ENCODE peak calls at places on chromosomes 6 and 20, in ten cellular contexts. G, I, L, E, V, D, J, B, F and Y are unnamed samples.

GRCh38 chr6:134161036-134161435 is 108.6 kb upstream of the SLC2A12 start:
- DNase-seq in G (no peak), I (peak), L (no peak), E (no peak), V (no peak), D (peak), J (no peak), B (no peak), F (no peak), Y (no peak)

GRCh38 chr6:75947935-75948334 is 124.5 kb downstream of the IMPG1 start:
- DNase-seq in G (no peak), I (no peak), L (no peak), E (no peak), V (no peak), D (no peak), J (no peak), B (no peak), F (no peak), Y (no peak)

GRCh38 chr6:108002365-108003221 is 44.6 kb upstream of the SEC63 start:
- DNase-seq in G (peak), I (peak), L (no peak), E (peak), V (peak), D (no peak), J (no peak), B (peak), F (no peak), Y (no peak)

GRCh38 chr6:129730477-129731165 is 20.6 kb upstream of the ARHGAP18 start:
- DNase-seq in G (no peak), I (peak), L (no peak), E (peak), V (no peak), D (no peak), J (no peak), B (no peak), F (no peak), Y (no peak)

GRCh38 chr6:7323074-7323473 is 10.1 kb upstream of the SSR1 start:
- DNase-seq in G (no peak), I (no peak), L (no peak), E (no peak), V (no peak), D (no peak), J (no peak), B (no peak), F (no peak), Y (no peak)

GRCh38 chr6:135291288-135292116 is 110.4 kb downstream of the MYB start:
- DNase-seq in G (no peak), I (peak), L (no peak), E (no peak), V (no peak), D (peak), J (no peak), B (no peak), F (no peak), Y (no peak)

GRCh38 chr6:150078788-150079187 is 9.9 kb upstream of the ULBP3 start:
- DNase-seq in G (no peak), I (peak), L (no peak), E (no peak), V (no peak), D (peak), J (no peak), B (no peak), F (no peak), Y (no peak)

GRCh38 chr20:53677447-53678314 is 84.0 kb upstream of the ZNF217 start:
- DNase-seq in G (peak), I (peak), L (no peak), E (peak), V (no peak), D (peak), J (peak), B (peak), F (no peak), Y (no peak)

GRCh38 chr6:132084811-132085509 is 133.8 kb upstream of the CCN2 start:
- DNase-seq in G (no peak), I (peak), L (no peak), E (no peak), V (peak), D (peak), J (no peak), B (no peak), F (no peak), Y (no peak)

GRCh38 chr6:135158397-135158796 is 22.7 kb upstream of the MYB start:
- DNase-seq in G (no peak), I (no peak), L (no peak), E (no peak), V (no peak), D (no peak), J (no peak), B (no peak), F (no peak), Y (no peak)

GRCh38 chr6:129251669-129252376 is 368.9 kb downstream of the LAMA2 start:
- DNase-seq in G (peak), I (peak), L (no peak), E (peak), V (peak), D (peak), J (peak), B (no peak), F (no peak), Y (no peak)

GRCh38 chr6:15654250-15654649 is 8.6 kb downstream of the DTNBP1 start:
- DNase-seq in G (no peak), I (no peak), L (no peak), E (no peak), V (no peak), D (no peak), J (no peak), B (no peak), F (no peak), Y (no peak)

GRCh38 chr20:24007758-24008157 is 19.2 kb upstream of the GGTLC1 start:
- DNase-seq in G (no peak), I (no peak), L (no peak), E (no peak), V (no peak), D (no peak), J (no peak), B (no peak), F (no peak), Y (no peak)

GRCh38 chr20:51195419-51195901 is 172.6 kb upstream of the KCNG1 start:
- DNase-seq in G (no peak), I (peak), L (no peak), E (peak), V (no peak), D (peak), J (no peak), B (peak), F (no peak), Y (peak)

GRCh38 chr20:36644032-36644712 is 1.8 kb downstream of the SLA2 start:
- DNase-seq in G (no peak), I (no peak), L (no peak), E (no peak), V (no peak), D (no peak), J (no peak), B (no peak), F (no peak), Y (no peak)

GRCh38 chr6:82337688-82338257 is 25.8 kb upstream of the TPBG start:
- DNase-seq in G (no peak), I (no peak), L (no peak), E (no peak), V (no peak), D (no peak), J (no peak), B (no peak), F (no peak), Y (no peak)

GRCh38 chr20:25548613-25549086 is 36.7 kb downstream of the NINL start:
- DNase-seq in G (no peak), I (no peak), L (no peak), E (no peak), V (no peak), D (no peak), J (no peak), B (peak), F (no peak), Y (no peak)

GRCh38 chr20:31749223-31749622 is 10.1 kb downstream of the TPX2 start:
- DNase-seq in G (no peak), I (no peak), L (no peak), E (no peak), V (no peak), D (no peak), J (no peak), B (no peak), F (no peak), Y (no peak)

GRCh38 chr6:78484181-78485064 is 382.9 kb upstream of the IRAK1BP1 start:
- DNase-seq in G (no peak), I (no peak), L (no peak), E (no peak), V (no peak), D (no peak), J (no peak), B (no peak), F (no peak), Y (no peak)

GRCh38 chr6:11609324-11610071 is 71.9 kb downstream of the TMEM170B start:
- DNase-seq in G (no peak), I (peak), L (peak), E (no peak), V (no peak), D (peak), J (peak), B (peak), F (peak), Y (no peak)

GRCh38 chr6:122580731-122581130 is 29.5 kb upstream of the PKIB start:
- DNase-seq in G (no peak), I (peak), L (no peak), E (peak), V (no peak), D (peak), J (no peak), B (no peak), F (no peak), Y (no peak)

GRCh38 chr20:15818651-15819071 is 754.6 kb downstream of the KIF16B start:
- DNase-seq in G (peak), I (no peak), L (no peak), E (peak), V (no peak), D (no peak), J (no peak), B (no peak), F (no peak), Y (no peak)

GRCh38 chr6:167229586-167229985 is 61.5 kb upstream of the UNC93A start:
- DNase-seq in G (no peak), I (no peak), L (no peak), E (no peak), V (no peak), D (no peak), J (no peak), B (peak), F (no peak), Y (no peak)

GRCh38 chr6:163790296-163790840 is 375.9 kb downstream of the QKI start:
- DNase-seq in G (no peak), I (peak), L (no peak), E (no peak), V (no peak), D (peak), J (no peak), B (no peak), F (no peak), Y (no peak)

GRCh38 chr6:98516869-98517268 is 317.5 kb upstream of the POU3F2 start:
- DNase-seq in G (no peak), I (no peak), L (no peak), E (no peak), V (no peak), D (no peak), J (no peak), B (no peak), F (no peak), Y (no peak)

GRCh38 chr20:62505337-62506045 is 29.7 kb upstream of the GATA5 start:
- DNase-seq in G (no peak), I (no peak), L (no peak), E (no peak), V (no peak), D (no peak), J (no peak), B (no peak), F (no peak), Y (no peak)

GRCh38 chr6:85551264-85551663 is 42.4 kb downstream of the SNX14 start:
- DNase-seq in G (no peak), I (peak), L (no peak), E (no peak), V (no peak), D (no peak), J (no peak), B (no peak), F (no peak), Y (no peak)

GRCh38 chr20:43723735-43724134 is 3.1 kb downstream of the GTSF1L start:
- DNase-seq in G (no peak), I (no peak), L (no peak), E (no peak), V (no peak), D (no peak), J (no peak), B (no peak), F (no peak), Y (no peak)

GRCh38 chr6:166688286-166688685 is 61.2 kb upstream of the RPS6KA2 start:
- DNase-seq in G (no peak), I (no peak), L (no peak), E (no peak), V (no peak), D (no peak), J (no peak), B (no peak), F (no peak), Y (no peak)

GRCh38 chr6:150566486-150566885 is 33.2 kb upstream of the PLEKHG1 start:
- DNase-seq in G (no peak), I (no peak), L (no peak), E (no peak), V (no peak), D (no peak), J (no peak), B (no peak), F (no peak), Y (no peak)

DNA sequence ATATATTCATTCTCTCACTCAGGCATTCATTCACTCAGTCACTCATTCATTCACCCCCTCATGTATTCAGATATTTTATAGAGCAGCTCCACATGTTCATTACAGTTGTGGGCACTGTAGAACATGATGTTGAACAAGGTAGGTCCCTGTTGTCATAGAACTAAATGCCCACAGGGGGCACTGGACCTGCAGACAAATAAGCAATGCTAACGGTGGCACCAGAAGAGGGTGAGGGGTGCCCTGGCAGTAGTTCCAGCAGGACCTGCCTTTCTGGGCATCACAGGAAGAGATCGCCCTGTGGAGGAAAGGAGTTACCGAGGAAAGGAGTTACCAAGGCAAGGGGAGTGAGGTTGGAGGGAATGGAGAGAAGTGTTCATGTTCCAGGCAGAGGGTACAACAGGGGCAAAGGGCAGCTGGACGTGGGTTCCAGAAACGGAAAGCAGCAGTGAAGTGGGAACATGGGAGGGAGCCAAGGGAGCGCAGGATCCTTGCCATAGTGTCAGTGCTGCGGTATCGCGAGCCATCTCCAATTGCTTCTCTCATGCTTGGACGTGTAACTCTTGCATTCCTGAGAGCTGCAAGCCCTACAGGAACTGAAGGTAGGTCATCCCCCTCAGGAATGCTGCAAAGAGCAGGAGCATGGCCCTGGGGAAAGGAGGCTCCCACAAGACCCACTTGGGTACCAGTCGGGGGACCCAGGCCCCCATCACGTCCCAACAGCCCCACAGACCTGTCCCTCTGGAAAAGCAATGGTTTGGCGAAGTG is 128.2 kb downstream of the EDN3 start:
- DNase-seq in G (no peak), I (no peak), L (no peak), E (no peak), V (no peak), D (no peak), J (no peak), B (peak), F (no peak), Y (no peak)
- TF ChIP-seq CTCF in G (no peak), I (no peak), L (no peak), E (peak), V (no peak), D (no peak), J (peak), B (no peak), F (no peak), Y (peak)

GRCh38 chr20:4335722-4336121 is 320.4 kb upstream of the RNF24 start:
- DNase-seq in G (no peak), I (no peak), L (no peak), E (no peak), V (no peak), D (no peak), J (no peak), B (no peak), F (no peak), Y (no peak)
- TF ChIP-seq CTCF in G (no peak), I (no peak), L (no peak), E (no peak), V (no peak), D (no peak), J (no peak), B (no peak), F (no peak), Y (no peak)

GRCh38 chr6:168451805-168452204 is 10.8 kb downstream of the SMOC2 start:
- DNase-seq in G (no peak), I (no peak), L (no peak), E (no peak), V (no peak), D (no peak), J (no peak), B (peak), F (no peak), Y (no peak)
- TF ChIP-seq CTCF in G (no peak), I (peak), L (no peak), E (peak), V (peak), D (no peak), J (peak), B (no peak), F (no peak), Y (peak)

GRCh38 chr20:37758332-37758731 is 64.5 kb downstream of the CTNNBL1 start:
- DNase-seq in G (no peak), I (no peak), L (no peak), E (peak), V (no peak), D (no peak), J (peak), B (no peak), F (no peak), Y (no peak)
- TF ChIP-seq CTCF in G (no peak), I (peak), L (no peak), E (peak), V (peak), D (peak), J (peak), B (no peak), F (no peak), Y (no peak)

GRCh38 chr6:29968130-29968529 is 25.8 kb downstream of the HLA-A start:
- DNase-seq in G (no peak), I (peak), L (no peak), E (peak), V (no peak), D (peak), J (no peak), B (peak), F (no peak), Y (no peak)
- TF ChIP-seq CTCF in G (no peak), I (no peak), L (no peak), E (no peak), V (peak), D (no peak), J (no peak), B (no peak), F (no peak), Y (peak)

DNA sequence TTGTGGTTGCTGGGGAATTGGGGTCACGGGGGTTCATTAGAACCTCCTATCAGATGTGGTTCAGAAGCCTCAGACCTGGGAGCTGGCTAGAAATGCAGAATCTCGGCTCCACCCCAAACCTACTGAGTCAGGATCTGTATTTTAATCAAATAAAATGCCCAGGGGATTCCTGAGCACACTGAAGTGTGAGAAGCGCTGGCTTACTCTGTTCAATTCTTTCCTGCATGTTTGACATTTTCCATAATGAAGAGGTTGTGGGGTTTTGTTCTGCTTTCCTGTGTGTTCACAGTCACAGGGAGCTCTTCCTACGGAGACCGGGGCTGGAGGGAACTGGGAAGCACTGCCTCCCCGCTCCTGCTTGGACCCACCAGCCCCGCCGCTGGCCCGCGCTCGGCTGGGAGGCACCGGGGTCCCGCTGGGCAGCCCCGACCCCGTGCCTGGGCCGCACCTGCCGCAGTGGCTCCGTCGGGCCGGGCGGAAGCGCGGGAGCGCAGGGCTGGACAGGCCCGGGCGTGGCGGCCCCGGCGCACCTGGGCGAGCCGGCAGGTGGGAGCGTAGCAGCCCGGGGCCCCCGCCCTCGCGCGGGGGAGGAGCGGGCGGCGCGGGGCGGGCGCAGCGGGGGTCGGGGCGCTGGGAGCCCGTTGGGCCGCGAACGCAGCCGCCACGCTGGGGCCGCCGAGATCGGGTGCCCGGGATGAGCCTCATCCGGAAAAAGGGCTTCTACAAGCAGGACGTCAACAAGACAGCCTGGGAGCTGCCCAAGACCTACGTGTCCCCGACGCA is at the start of gene MAPK13:
- DNase-seq in G (peak), I (peak), L (no peak), E (peak), V (no peak), D (no peak), J (peak), B (peak), F (no peak), Y (no peak)
- TF ChIP-seq CTCF in G (no peak), I (no peak), L (no peak), E (no peak), V (no peak), D (no peak), J (no peak), B (no peak), F (no peak), Y (no peak)

DNA sequence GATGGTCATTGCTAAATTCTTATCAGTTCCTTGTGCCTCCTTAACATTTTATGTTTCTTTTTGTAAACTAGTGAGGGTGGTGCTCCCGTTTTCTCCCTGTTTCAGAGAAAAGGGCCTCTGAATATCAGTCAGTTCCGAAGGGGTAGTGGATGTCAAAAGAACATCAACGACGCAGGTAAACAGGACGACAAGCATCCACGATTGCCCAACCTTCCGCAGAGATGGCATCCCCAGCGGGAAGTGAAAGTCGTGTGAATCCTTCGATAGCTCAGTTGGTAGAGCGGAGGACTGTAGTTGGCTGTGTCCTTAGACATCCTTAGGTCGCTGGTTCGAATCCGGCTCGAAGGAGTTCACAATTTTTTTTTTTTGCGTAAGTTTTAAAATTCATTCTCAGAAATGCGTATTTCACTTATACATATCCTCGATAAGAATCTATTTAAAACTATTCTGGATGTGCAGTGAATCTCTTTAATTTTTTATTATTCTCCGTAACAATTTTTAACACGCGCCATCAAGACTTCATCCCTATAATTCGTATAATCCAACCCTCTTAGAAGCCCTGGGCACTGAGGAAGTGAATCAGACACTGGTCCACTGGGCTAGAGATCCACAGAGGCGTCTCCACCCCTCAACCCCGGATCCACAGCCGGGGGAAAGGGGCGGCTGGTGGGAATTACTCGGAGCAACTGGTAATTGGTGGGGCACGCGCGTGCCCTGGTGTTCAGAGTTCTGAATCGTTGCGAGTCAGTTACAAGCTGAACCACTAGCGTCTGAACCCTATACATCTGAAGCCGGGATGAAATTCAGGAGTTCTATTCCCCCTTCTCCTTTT is 27.9 kb upstream of the ABT1 start:
- DNase-seq in G (peak), I (peak), L (peak), E (peak), V (peak), D (peak), J (peak), B (peak), F (peak), Y (no peak)
- TF ChIP-seq CTCF in G (no peak), I (peak), L (no peak), E (no peak), V (peak), D (no peak), J (no peak), B (no peak), F (peak), Y (peak)

DNA sequence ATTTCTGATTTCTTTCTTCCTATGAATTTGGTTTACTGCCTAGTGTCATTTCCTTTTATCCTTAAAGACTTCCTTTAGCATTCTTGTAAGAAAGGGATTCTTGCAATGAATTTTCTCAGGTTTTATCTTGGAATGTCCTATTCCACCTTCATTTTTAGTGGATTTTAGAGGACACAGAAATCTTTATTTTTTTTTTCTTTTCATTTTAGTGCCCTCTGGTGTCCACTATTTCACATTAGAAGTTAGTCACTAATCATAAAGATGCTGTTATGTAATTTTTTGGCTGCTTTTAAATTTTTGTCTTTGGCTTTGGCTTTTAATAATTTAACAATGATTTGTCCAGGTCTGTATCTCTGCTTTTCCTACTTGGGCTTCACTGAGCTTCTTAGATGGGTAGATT is 28.1 kb downstream of the LMBRD1 start:
- DNase-seq in G (no peak), I (peak), L (no peak), E (no peak), V (no peak), D (no peak), J (no peak), B (no peak), F (no peak), Y (no peak)
- TF ChIP-seq CTCF in G (no peak), I (peak), L (no peak), E (no peak), V (peak), D (peak), J (peak), B (no peak), F (no peak), Y (peak)